ENCODE peak calls at places on chromosomes 6 and 20, in six cellular contexts. R is CD4-positive, alpha-beta memory T cell; B is fibroblast of lung; U is right cardiac atrium; Q is brain microvascular endothelial cell; O is thyroid gland. X is an unnamed sample.

GRCh38 chr6:82129814-82130213 is 117.7 kb downstream of the IBTK start:
- DNase-seq in R (no peak), B (no peak), U (no peak), Q (no peak), O (no peak), X (no peak)

GRCh38 chr6:132780770-132781371 is 17.6 kb downstream of the SLC18B1 start:
- DNase-seq in R (no peak), B (peak; percentile 16), U (no peak), Q (no peak), O (no peak), X (no peak)

GRCh38 chr6:105898286-105898685 is 187.8 kb upstream of the PRDM1 start:
- DNase-seq in R (no peak), B (peak; percentile 95), U (no peak), Q (peak; percentile 16), O (no peak), X (no peak)

GRCh38 chr6:166470029-166470862 is 87.5 kb upstream of the MPC1 start:
- DNase-seq in R (no peak), B (no peak), U (no peak), Q (no peak), O (no peak), X (no peak)

GRCh38 chr20:35870541-35871307 is 83.6 kb downstream of the SCAND1 start:
- DNase-seq in R (no peak), B (peak; percentile 63), U (no peak), Q (peak; percentile 14), O (no peak), X (no peak)

GRCh38 chr6:14881399-14881798 is 364.5 kb upstream of the JARID2 start:
- DNase-seq in R (no peak), B (peak; percentile 85), U (no peak), Q (peak; percentile 45), O (no peak), X (no peak)

GRCh38 chr6:78611886-78612480 is 255.4 kb upstream of the IRAK1BP1 start:
- DNase-seq in R (no peak), B (no peak), U (no peak), Q (no peak), O (no peak), X (no peak)

GRCh38 chr20:33499347-33499746 is 9.5 kb downstream of the CBFA2T2 start:
- DNase-seq in R (no peak), B (no peak), U (no peak), Q (no peak), O (no peak), X (no peak)

GRCh38 chr20:35616465-35617396 is 1.1 kb downstream of the SPAG4 start:
- DNase-seq in R (peak; percentile 77), B (peak; percentile 98), U (peak; percentile 94), Q (peak; percentile 86), O (peak; percentile 73), X (peak; percentile 88)

GRCh38 chr6:77456531-77457248 is 6.6 kb downstream of the HTR1B start:
- DNase-seq in R (no peak), B (peak; percentile 99), U (peak; percentile 35), Q (peak; percentile 98), O (no peak), X (no peak)

GRCh38 chr20:14785065-14785743 is 447.8 kb upstream of the FLRT3 start:
- DNase-seq in R (no peak), B (no peak), U (no peak), Q (no peak), O (no peak), X (no peak)

GRCh38 chr6:81938014-81938761 is 185.7 kb upstream of the TENT5A start:
- DNase-seq in R (no peak), B (peak; percentile 99), U (no peak), Q (peak; percentile 91), O (no peak), X (no peak)

GRCh38 chr20:11395581-11395980 is 522.1 kb upstream of the BTBD3 start:
- DNase-seq in R (no peak), B (peak; percentile 49), U (no peak), Q (peak; percentile 33), O (no peak), X (no peak)

GRCh38 chr6:4664117-4664626 is 112.0 kb upstream of the CDYL start:
- DNase-seq in R (no peak), B (peak; percentile 93), U (peak; percentile 85), Q (peak; percentile 83), O (peak; percentile 11), X (peak; percentile 92)

GRCh38 chr6:144878577-144878976 is 593.4 kb downstream of the UTRN start:
- DNase-seq in R (no peak), B (no peak), U (no peak), Q (no peak), O (no peak), X (no peak)

GRCh38 chr6:14811760-14812428 is 434.0 kb upstream of the JARID2 start:
- DNase-seq in R (no peak), B (peak; percentile 90), U (no peak), Q (peak; percentile 37), O (no peak), X (no peak)

GRCh38 chr6:23174781-23175361 is 605.5 kb downstream of the HDGFL1 start:
- DNase-seq in R (no peak), B (peak; percentile 97), U (no peak), Q (peak; percentile 91), O (no peak), X (no peak)

GRCh38 chr20:36208257-36208656 is 28.0 kb upstream of the AAR2 start:
- DNase-seq in R (no peak), B (no peak), U (no peak), Q (no peak), O (no peak), X (no peak)

GRCh38 chr6:5401845-5402738 is 140.8 kb downstream of the FARS2 start:
- DNase-seq in R (no peak), B (no peak), U (no peak), Q (peak; percentile 12), O (no peak), X (no peak)

GRCh38 chr6:7617954-7618764 is 28.2 kb downstream of the SNRNP48 start:
- DNase-seq in R (no peak), B (peak; percentile 66), U (no peak), Q (peak; percentile 34), O (peak; percentile 55), X (peak; percentile 72)

GRCh38 chr6:10587694-10588392 is 66.7 kb downstream of the GCNT2 start:
- DNase-seq in R (no peak), B (peak; percentile 9), U (no peak), Q (no peak), O (peak; percentile 20), X (no peak)

GRCh38 chr20:17849901-17850673 is 118.5 kb downstream of the SNX5 start:
- DNase-seq in R (no peak), B (peak; percentile 100), U (peak; percentile 88), Q (peak; percentile 98), O (peak; percentile 30), X (peak; percentile 96)

GRCh38 chr20:63284981-63285524 is 7.9 kb upstream of the COL20A1 start:
- DNase-seq in R (peak; percentile 19), B (no peak), U (peak; percentile 12), Q (no peak), O (no peak), X (no peak)

GRCh38 chr20:63282946-63283345 is 10.0 kb upstream of the COL20A1 start:
- DNase-seq in R (peak; percentile 3), B (no peak), U (no peak), Q (no peak), O (no peak), X (no peak)

GRCh38 chr20:63284083-63284440 is 8.9 kb upstream of the COL20A1 start:
- DNase-seq in R (peak; percentile 34), B (no peak), U (no peak), Q (no peak), O (no peak), X (no peak)

GRCh38 chr20:63284544-63284949 is 8.4 kb upstream of the COL20A1 start:
- DNase-seq in R (peak; percentile 20), B (no peak), U (no peak), Q (no peak), O (no peak), X (no peak)

GRCh38 chr20:63283397-63284082 is 9.4 kb upstream of the COL20A1 start:
- DNase-seq in R (peak; percentile 24), B (no peak), U (no peak), Q (no peak), O (no peak), X (no peak)
- H3K27ac ChIP-seq in R (no peak overlapping the region), B (no peak overlapping the region), U (no peak overlapping the region), Q (no peak overlapping the region), O (no peak overlapping the region), X (no peak overlapping the region)

GRCh38 chr20:56636701-56637100 is 7.6 kb downstream of the TFAP2C start:
- DNase-seq in R (no peak), B (peak; percentile 91), U (no peak), Q (peak; percentile 38), O (no peak), X (no peak)
- H3K4me3 ChIP-seq in R (no peak overlapping the region), B (no peak overlapping the region), U (no peak overlapping the region), Q (no peak overlapping the region), O (no peak overlapping the region), X (no peak overlapping the region)

GRCh38 chr20:62732766-62733165 is 24.1 kb downstream of the NTSR1 start:
- DNase-seq in R (no peak), B (no peak), U (no peak), Q (no peak), O (no peak), X (no peak)

GRCh38 chr20:62733891-62734290 is 25.3 kb downstream of the NTSR1 start:
- DNase-seq in R (no peak), B (no peak), U (no peak), Q (no peak), O (no peak), X (no peak)

GRCh38 chr20:62734336-62734735 is 25.7 kb downstream of the NTSR1 start:
- DNase-seq in R (no peak), B (no peak), U (no peak), Q (no peak), O (no peak), X (no peak)

GRCh38 chr20:62732356-62732755 is 23.7 kb downstream of the NTSR1 start:
- DNase-seq in R (no peak), B (no peak), U (no peak), Q (no peak), O (no peak), X (no peak)

GRCh38 chr20:62733250-62733842 is 24.7 kb downstream of the NTSR1 start:
- DNase-seq in R (no peak), B (no peak), U (no peak), Q (no peak), O (no peak), X (no peak)
- H3K27ac ChIP-seq in R (no peak overlapping the region), B (no peak overlapping the region), U (no peak overlapping the region), Q (no peak overlapping the region), O (no peak overlapping the region), X (no peak overlapping the region)

GRCh38 chr6:123913858-123914257 is 110.2 kb downstream of the NKAIN2 start:
- DNase-seq in R (no peak), B (peak; percentile 43), U (no peak), Q (no peak), O (no peak), X (no peak)

GRCh38 chr6:123908813-123909212 is 105.1 kb downstream of the NKAIN2 start:
- DNase-seq in R (no peak), B (no peak), U (no peak), Q (no peak), O (no peak), X (no peak)

GRCh38 chr6:123904228-123904627 is 100.6 kb downstream of the NKAIN2 start:
- DNase-seq in R (no peak), B (no peak), U (no peak), Q (no peak), O (no peak), X (no peak)

GRCh38 chr6:123909989-123910388 is 106.3 kb downstream of the NKAIN2 start:
- DNase-seq in R (no peak), B (no peak), U (no peak), Q (no peak), O (no peak), X (no peak)
- H3K4me3 ChIP-seq in R (no peak overlapping the region), B (no peak overlapping the region), U (no peak overlapping the region), Q (no peak overlapping the region), O (no peak overlapping the region), X (no peak overlapping the region)

GRCh38 chr6:33317418-33317667 is 201 bp downstream of the ZBTB22 start:
- DNase-seq in R (no peak), B (no peak), U (no peak), Q (no peak), O (no peak), X (no peak)
- H3K27ac ChIP-seq in R (peak overlapping the region; percentile 83), B (no peak overlapping the region), U (no peak overlapping the region), Q (no peak overlapping the region), O (peak overlapping the region; percentile 85), X (peak overlapping the region; percentile 85)